ENCODE peak calls at places on chromosome 14, in six cellular contexts. N is lung, D is breast epithelium, Y is IMR-90, K is HFF-Myc, X is HL-60. M is an unnamed sample.
A peak's percentile ranks its signal among the peaks of the same experiment; 100 is the strongest.

GRCh38 chr14:72666610-72667009 is 227.3 kb downstream of the DPF3 start:
- DNase-seq in N (no peak), D (no peak), Y (peak; percentile 89), K (no peak), X (no peak), M (peak; percentile 76)

GRCh38 chr14:34583525-34583924 is 44.0 kb upstream of the EAPP start:
- DNase-seq in N (no peak), D (no peak), Y (no peak), K (no peak), X (no peak), M (no peak)

GRCh38 chr14:46653031-46653775 is 1.6 kb upstream of the RPL10L start:
- DNase-seq in N (no peak), D (no peak), Y (no peak), K (no peak), X (no peak), M (no peak)

GRCh38 chr14:30165255-30165654 is 237.6 kb upstream of the PRKD1 start:
- DNase-seq in N (no peak), D (no peak), Y (no peak), K (no peak), X (no peak), M (no peak)

GRCh38 chr14:71133296-71133695 is 226.0 kb downstream of the PCNX1 start:
- DNase-seq in N (no peak), D (no peak), Y (no peak), K (no peak), X (no peak), M (no peak)

GRCh38 chr14:22370084-22370847 is 218.8 kb downstream of the DAD1 start:
- DNase-seq in N (peak; percentile 85), D (peak; percentile 56), Y (no peak), K (no peak), X (no peak), M (peak; percentile 48)

GRCh38 chr14:55333785-55334485 is 62.7 kb downstream of the FBXO34 start:
- DNase-seq in N (no peak), D (no peak), Y (peak; percentile 81), K (no peak), X (no peak), M (peak; percentile 61)

GRCh38 chr14:24813819-24814259 is 179.8 kb upstream of the GZMB start:
- DNase-seq in N (no peak), D (no peak), Y (no peak), K (no peak), X (no peak), M (no peak)

GRCh38 chr14:94677239-94677612 is 65.0 kb downstream of the SERPINA3 start:
- DNase-seq in N (no peak), D (no peak), Y (no peak), K (no peak), X (no peak), M (no peak)

GRCh38 chr14:91303091-91303923 is 58.8 kb upstream of the GPR68 start:
- DNase-seq in N (no peak), D (no peak), Y (no peak), K (no peak), X (peak; percentile 31), M (no peak)

GRCh38 chr14:67763158-67763822 is 53.1 kb downstream of the ZFYVE26 start:
- DNase-seq in N (no peak), D (no peak), Y (no peak), K (no peak), X (no peak), M (no peak)

GRCh38 chr14:54570651-54571415 is 3.9 kb downstream of the SAMD4A start:
- DNase-seq in N (no peak), D (no peak), Y (peak; percentile 95), K (no peak), X (no peak), M (peak; percentile 79)

GRCh38 chr14:101547107-101547738 is 14.1 kb upstream of the DIO3 start:
- DNase-seq in N (no peak), D (no peak), Y (no peak), K (no peak), X (no peak), M (no peak)

GRCh38 chr14:88706425-88706824 is 86.3 kb downstream of the EML5 start:
- DNase-seq in N (no peak), D (no peak), Y (peak; percentile 70), K (no peak), X (no peak), M (peak; percentile 15)

GRCh38 chr14:32702088-32702487 is 236.6 kb upstream of the NPAS3 start:
- DNase-seq in N (no peak), D (no peak), Y (no peak), K (no peak), X (no peak), M (no peak)

GRCh38 chr14:23483216-23483854 is 13.8 kb downstream of the NGDN start:
- DNase-seq in N (no peak), D (no peak), Y (peak; percentile 13), K (no peak), X (no peak), M (no peak)

GRCh38 chr14:64191756-64192155 is 102.4 kb downstream of the ESR2 start:
- DNase-seq in N (no peak), D (no peak), Y (peak; percentile 96), K (peak; percentile 26), X (no peak), M (peak; percentile 83)

GRCh38 chr14:68361231-68361630 is 431.6 kb downstream of the ZFP36L1 start:
- DNase-seq in N (peak; percentile 74), D (no peak), Y (peak; percentile 43), K (no peak), X (no peak), M (peak; percentile 95)

GRCh38 chr14:94341654-94342333 is 18.7 kb upstream of the SERPINA6 start:
- DNase-seq in N (no peak), D (no peak), Y (no peak), K (no peak), X (peak; percentile 33), M (no peak)

GRCh38 chr14:78598046-78598652 is 428.0 kb downstream of the NRXN3 start:
- DNase-seq in N (peak; percentile 55), D (no peak), Y (peak; percentile 26), K (peak; percentile 24), X (no peak), M (peak; percentile 46)

GRCh38 chr14:101507306-101508150 is 53.8 kb upstream of the DIO3 start:
- DNase-seq in N (no peak), D (no peak), Y (no peak), K (no peak), X (no peak), M (no peak)

GRCh38 chr14:72013606-72014129 is 81.4 kb downstream of the RGS6 start:
- DNase-seq in N (no peak), D (no peak), Y (no peak), K (no peak), X (no peak), M (no peak)

GRCh38 chr14:30558362-30558674 is 640 bp upstream of the G2E3 start:
- DNase-seq in N (no peak), D (no peak), Y (no peak), K (no peak), X (no peak), M (peak; percentile 25)

GRCh38 chr14:51014086-51014485 is 69.8 kb upstream of the PYGL start:
- DNase-seq in N (no peak), D (no peak), Y (peak; percentile 67), K (peak; percentile 19), X (no peak), M (peak; percentile 84)

GRCh38 chr14:68374682-68375081 is 418.2 kb downstream of the ZFP36L1 start:
- DNase-seq in N (no peak), D (no peak), Y (no peak), K (no peak), X (no peak), M (no peak)

GRCh38 chr14:54312166-54312801 is 84.5 kb upstream of the CDKN3 start:
- DNase-seq in N (no peak), D (peak; percentile 90), Y (peak; percentile 85), K (peak; percentile 79), X (no peak), M (peak; percentile 92)

GRCh38 chr14:24339284-24340151 is at the start of gene RIPK3:
- DNase-seq in N (peak; percentile 78), D (no peak), Y (no peak), K (no peak), X (no peak), M (no peak)

GRCh38 chr14:68257969-68258368 is 438.4 kb downstream of the RAD51B start:
- DNase-seq in N (no peak), D (no peak), Y (no peak), K (no peak), X (no peak), M (no peak)

GRCh38 chr14:37974421-37974820 is 233.3 kb upstream of the SSTR1 start:
- DNase-seq in N (no peak), D (no peak), Y (no peak), K (no peak), X (no peak), M (no peak)

GRCh38 chr14:104799657-104800599 is 973 bp upstream of the ZBTB42 start:
- DNase-seq in N (peak; percentile 85), D (peak; percentile 72), Y (peak; percentile 67), K (no peak), X (no peak), M (peak; percentile 79)
- TF ChIP-seq CTCF in N (no peak), D (peak; percentile 34), Y (peak; percentile 41), K (no peak), X (no peak), M (peak; percentile 47)

DNA sequence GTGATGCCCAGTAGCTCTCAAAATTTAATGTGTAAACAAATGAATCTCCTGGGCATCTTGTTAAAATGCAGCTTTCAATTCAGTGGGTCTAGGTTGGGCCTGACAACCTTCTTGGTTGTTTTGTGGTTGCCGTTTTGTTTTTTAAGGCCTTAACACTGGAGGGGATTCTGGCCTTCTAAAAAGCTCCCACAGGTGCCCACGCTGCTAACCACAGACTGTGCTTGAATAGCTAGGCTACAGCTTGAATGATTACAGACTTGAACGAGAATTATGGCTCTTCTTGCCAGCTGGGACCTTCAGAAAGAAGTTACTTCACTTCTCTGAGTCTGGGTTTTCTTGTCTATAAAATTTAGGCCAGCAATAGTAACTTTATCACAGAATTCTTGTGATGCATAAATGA is 1.3 kb upstream of the FLVCR2 start:
- DNase-seq in N (no peak), D (no peak), Y (no peak), K (no peak), X (no peak), M (no peak)
- H3K4me3 ChIP-seq in N (no peak overlapping the region), D (no peak overlapping the region), Y (no peak overlapping the region), K (no peak overlapping the region), X (no peak overlapping the region), M (no peak overlapping the region)

DNA sequence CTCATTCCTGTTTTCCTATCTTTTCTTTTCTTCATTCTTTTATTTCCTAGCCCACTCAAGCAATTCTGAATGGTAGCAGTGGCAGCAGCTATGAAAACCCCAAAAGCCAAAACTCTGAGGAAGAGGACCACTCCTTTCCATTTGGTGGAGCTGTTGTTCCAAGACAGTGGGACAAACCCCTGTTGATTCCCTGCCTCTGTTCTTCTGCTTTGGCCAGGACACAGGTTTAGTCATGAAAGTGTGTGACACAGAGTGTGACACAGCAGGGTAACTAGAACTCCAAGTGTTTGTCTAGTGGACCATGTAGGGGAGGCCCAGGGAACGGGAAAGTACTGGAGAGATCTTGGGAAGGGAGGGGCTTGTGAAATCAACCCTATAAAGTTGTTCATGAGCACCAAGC is 71.1 kb downstream of the PTCSC3 start:
- DNase-seq in N (peak; percentile 30), D (no peak), Y (no peak), K (no peak), X (no peak), M (no peak)
- TF ChIP-seq CTCF in N (no peak), D (no peak), Y (peak; percentile 6), K (no peak), X (no peak), M (peak; percentile 18)

DNA sequence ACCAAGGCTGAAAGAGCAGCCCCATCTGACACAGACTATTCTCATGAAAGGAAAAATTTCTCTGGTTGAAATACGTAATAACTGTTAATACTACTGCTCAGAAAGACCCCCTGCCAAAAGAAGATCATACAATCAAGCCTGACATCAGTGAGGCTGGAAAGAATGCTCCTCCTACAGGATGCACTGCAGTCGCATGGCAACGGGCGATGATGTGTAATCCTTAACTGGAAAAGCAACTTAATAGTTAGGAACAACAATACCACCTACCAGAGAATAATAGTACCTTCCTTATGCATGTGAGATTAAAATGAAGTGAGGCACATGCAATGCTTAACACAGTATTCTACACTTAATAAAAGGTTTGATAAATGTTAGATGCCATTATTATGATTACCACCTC is 1.2 kb upstream of the GOLGA5 start:
- DNase-seq in N (no peak), D (no peak), Y (no peak), K (no peak), X (no peak), M (peak; percentile 31)
- H3K4me3 ChIP-seq in N (no peak overlapping the region), D (no peak overlapping the region), Y (no peak overlapping the region), K (no peak overlapping the region), X (no peak overlapping the region), M (no peak overlapping the region)

M was measured in astrocyte of the spinal cord.